ENCODE peak calls at places on chromosomes 13 and 19, in four cellular contexts. I is H1, A is GM12878, S is HepG2. M is an unnamed sample.

GRCh38 chr19:19324059-19324755 is 3.6 kb downstream of the MAU2 start:
- DNase-seq in I (no peak), A (no peak), S (no peak), M (no peak)

GRCh38 chr19:18842166-18842565 is 10.4 kb downstream of the UPF1 start:
- DNase-seq in A (no peak), I (no peak), S (no peak), M (no peak)

GRCh38 chr19:33683881-33684549 is 62.3 kb downstream of the CHST8 start:
- DNase-seq in I (peak), A (no peak), S (peak), M (peak)

GRCh38 chr19:1907563-1908363 is 2.6 kb downstream of the ADAT3 start:
- DNase-seq in S (peak), I (no peak), A (no peak), M (no peak)

GRCh38 chr13:40058757-40059236 is 403.3 kb downstream of the COG6 start:
- DNase-seq in S (no peak), A (peak), I (no peak), M (no peak)

GRCh38 chr13:33556828-33557227 is 261.1 kb upstream of the RFC3 start:
- DNase-seq in S (no peak), I (no peak), A (no peak), M (no peak)

GRCh38 chr19:1884291-1884718 is 991 bp downstream of the ABHD17A start:
- DNase-seq in S (no peak), I (no peak), A (no peak), M (no peak)

GRCh38 chr19:1270168-1270853 is 1.2 kb downstream of the CIRBP start:
- DNase-seq in S (no peak), I (no peak), A (no peak), M (no peak)

GRCh38 chr13:75633285-75633684 is 2.8 kb upstream of the LMO7 start:
- DNase-seq in I (no peak), A (no peak), S (peak), M (no peak)

GRCh38 chr13:113192902-113193301 is 15.6 kb downstream of the PCID2 start:
- DNase-seq in S (no peak), A (no peak), I (no peak), M (no peak)

DNA sequence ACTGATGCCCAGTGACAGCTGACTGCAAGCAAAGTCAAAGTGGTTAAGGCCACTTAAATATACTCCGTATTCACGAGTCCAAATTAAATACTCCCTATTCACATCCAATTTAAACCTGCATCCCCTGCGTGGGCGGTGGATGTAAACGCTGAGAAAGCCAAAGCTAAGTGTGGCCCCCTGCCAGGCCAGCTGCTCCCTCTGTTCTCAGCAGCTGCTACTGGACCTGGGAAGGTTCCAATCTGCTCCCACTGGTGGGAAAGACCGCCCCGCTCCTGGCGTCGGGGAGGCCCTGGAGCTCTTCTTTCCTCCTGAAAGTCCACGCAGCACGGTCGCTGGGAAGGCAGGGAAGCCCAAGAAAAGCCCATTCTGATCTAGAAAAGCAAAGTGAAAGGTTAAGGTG is 205.4 kb upstream of the GPR12 start:
- DNase-seq in I (no peak), A (no peak), S (no peak), M (no peak)
- TF ChIP-seq SUZ12 in I (no peak), A (no peak), S (no peak), M (no peak)

GRCh38 chr13:111184685-111185401 is 69.7 kb downstream of the ARHGEF7 start:
- DNase-seq in A (peak), I (no peak), S (no peak), M (no peak)
- TF ChIP-seq ZNF274 in A (no peak), I (no peak), S (no peak), M (no peak)

GRCh38 chr19:31289381-31289880 is 59.8 kb downstream of the TSHZ3 start:
- DNase-seq in I (no peak), S (no peak), A (no peak), M (no peak)

GRCh38 chr19:31289976-31290375 is 59.3 kb downstream of the TSHZ3 start:
- DNase-seq in I (no peak), S (no peak), A (no peak), M (no peak)

GRCh38 chr19:31292639-31293185 is 56.5 kb downstream of the TSHZ3 start:
- DNase-seq in S (no peak), A (no peak), I (no peak), M (no peak)

GRCh38 chr19:31294189-31294588 is 55.0 kb downstream of the TSHZ3 start:
- DNase-seq in S (no peak), I (no peak), A (no peak), M (no peak)

DNA sequence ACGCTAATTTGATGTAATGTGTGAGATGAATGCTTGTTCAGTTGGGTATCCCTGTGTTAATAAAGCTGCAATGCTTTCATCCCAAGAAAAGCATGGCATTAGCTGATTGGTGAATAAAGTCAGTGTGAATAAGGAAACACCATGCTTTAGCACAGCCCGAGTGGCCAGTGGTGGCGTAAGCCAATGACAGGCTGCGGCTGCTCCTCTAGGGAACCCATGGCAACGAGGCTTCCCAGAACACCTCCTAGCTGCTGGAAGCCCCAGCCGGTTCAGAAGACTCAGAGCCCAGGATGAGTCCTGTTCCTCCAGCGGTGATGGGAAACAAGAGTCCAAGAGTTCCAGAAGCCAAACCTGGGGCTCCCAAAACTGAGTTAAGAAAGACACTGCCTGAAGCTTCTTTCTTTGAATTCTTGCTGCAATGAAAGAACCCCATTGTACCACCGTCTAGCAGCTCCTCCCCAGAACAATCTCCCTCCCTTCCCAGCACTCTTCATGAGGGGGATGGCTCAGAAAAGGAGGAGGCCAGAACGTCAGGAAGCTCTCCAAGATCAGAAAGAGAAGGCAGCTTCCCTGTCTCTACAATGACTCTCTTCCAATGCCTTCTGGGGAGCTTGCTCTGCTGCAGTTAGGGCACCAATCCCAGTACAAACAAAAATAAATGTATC is 58.2 kb downstream of the TSHZ3 start:
- DNase-seq in S (no peak), A (no peak), I (no peak), M (no peak)
- TF ChIP-seq SUZ12 in S (no peak), A (no peak), I (no peak), M (no peak)

DNA sequence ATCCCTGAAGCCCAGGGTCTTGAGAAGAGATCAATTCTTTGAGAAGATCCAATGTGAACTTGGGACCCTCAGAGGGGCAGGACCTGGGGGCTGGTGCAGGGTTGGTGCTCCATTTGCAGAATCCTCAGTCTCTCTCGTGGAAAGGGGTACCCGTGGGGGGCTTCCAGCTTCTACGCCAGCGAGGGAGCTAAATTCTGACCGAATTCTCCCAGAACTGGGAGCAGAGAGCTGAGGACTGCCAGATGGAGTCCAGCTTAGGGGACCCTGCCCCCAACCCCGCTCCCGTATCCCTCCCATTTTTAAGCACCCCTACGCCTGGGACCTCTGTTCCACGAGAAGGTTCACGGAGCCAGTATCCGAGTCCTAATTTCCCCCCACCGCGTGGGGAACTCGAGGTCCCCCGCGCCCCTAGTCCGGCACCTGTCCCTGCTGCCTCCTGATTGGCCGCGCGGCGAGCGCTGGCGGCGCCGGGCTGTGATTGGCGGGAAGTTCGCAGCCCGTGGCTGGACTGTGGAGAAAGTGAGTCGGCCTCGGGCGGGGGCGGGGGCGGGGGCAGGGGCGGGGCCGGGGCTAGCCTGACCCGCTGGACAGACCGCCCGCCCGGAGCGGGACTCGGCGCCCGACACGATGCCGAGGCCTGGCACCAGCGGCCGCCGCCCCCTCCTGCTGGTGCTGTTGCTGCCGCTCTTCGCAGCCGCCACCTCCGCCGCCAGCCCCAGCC is 4.4 kb upstream of the LTBP4 start:
- DNase-seq in A (no peak), S (peak), I (no peak), M (no peak)
- TF ChIP-seq ZNF274 in A (no peak), S (no peak), I (no peak), M (no peak)

GRCh38 chr13:64075543-64076271 is 2660.1 kb upstream of the PCDH20 start:
- DNase-seq in S (peak), A (no peak), I (no peak), M (no peak)
- TF ChIP-seq SUZ12 in S (no peak), A (no peak), I (no peak), M (no peak)

GRCh38 chr19:50835785-50836542 is 2.6 kb upstream of the KLK15 start:
- DNase-seq in S (peak), I (no peak), A (peak), M (no peak)
- TF ChIP-seq ZNF274 in S (no peak), I (no peak), A (no peak), M (no peak)

GRCh38 chr19:35000647-35001501 is 751 bp downstream of the GRAMD1A start:
- DNase-seq in S (peak), I (peak), A (no peak), M (no peak)
- TF ChIP-seq SUZ12 in S (no peak), I (no peak), A (no peak), M (no peak)

GRCh38 chr13:52924241-52925148 is 76.1 kb upstream of the PCDH8 start:
- DNase-seq in I (no peak), A (no peak), S (peak), M (no peak)
- TF ChIP-seq ZNF274 in I (no peak), A (no peak), S (no peak), M (no peak)

DNA sequence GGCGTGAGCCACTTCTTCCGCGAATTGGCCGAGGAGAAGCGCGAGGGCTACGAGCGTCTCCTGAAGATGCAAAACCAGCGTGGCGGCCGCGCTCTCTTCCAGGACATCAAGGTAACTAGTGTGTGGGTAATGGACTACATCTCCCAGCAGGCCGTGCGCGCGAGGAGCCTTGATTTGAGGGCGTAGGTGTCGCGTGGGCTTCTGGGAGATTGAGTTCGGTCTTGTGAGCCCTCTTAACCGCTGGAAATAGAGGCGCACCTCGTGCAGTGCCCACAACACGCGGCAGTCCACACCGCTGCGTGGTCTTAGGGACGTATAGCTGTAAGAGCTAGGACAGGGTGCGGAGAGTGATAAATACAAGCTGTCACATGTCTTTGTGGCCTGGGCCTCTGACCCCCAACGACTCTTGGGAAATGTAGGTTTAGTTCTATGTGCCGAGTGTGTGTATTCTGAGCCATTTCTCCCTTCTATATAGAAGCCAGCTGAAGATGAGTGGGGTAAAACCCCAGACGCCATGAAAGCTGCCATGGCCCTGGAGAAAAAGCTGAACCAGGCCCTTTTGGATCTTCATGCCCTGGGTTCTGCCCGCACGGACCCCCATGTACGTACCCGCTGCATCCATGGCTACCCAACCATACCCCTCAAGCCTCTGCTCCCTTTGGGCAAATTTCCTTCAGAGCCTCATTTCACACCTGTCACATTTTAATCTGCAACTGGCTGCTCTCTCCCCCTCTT is 864 bp downstream of the FTL start:
- DNase-seq in S (peak), I (no peak), A (peak), M (no peak)
- TF ChIP-seq SUZ12 in S (peak), I (no peak), A (no peak), M (no peak)

GRCh38 chr13:37163626-37164365 is 58.3 kb upstream of the CSNK1A1L start:
- DNase-seq in I (no peak), A (no peak), S (no peak), M (no peak)
- TF ChIP-seq ZNF274 in I (no peak), A (no peak), S (no peak), M (no peak)

M was measured in NT2/D1.